ENCODE peak calls at places on chromosomes 12 and 14, in six cellular contexts. One of them, this sample, is unnamed.

GRCh38 chr12:50542448-50542847 is 37.7 kb downstream of the DIP2B start:
- DNase-seq in GM23338: no peak
- DNase-seq in IMR-90: peak; percentile 53
- DNase-seq in fibroblast of mammary gland: peak; percentile 39
- DNase-seq in AG04450: no peak
- DNase-seq in mucosa of descending colon: no peak
- DNase-seq in this sample: peak; percentile 58

GRCh38 chr14:77961853-77962580 is 162.1 kb downstream of the ADCK1 start:
- DNase-seq in GM23338: no peak
- DNase-seq in IMR-90: no peak
- DNase-seq in fibroblast of mammary gland: no peak
- DNase-seq in AG04450: no peak
- DNase-seq in mucosa of descending colon: no peak
- DNase-seq in this sample: no peak

GRCh38 chr12:39573971-39574370 is 45.6 kb downstream of the ABCD2 start:
- DNase-seq in GM23338: no peak
- DNase-seq in IMR-90: no peak
- DNase-seq in fibroblast of mammary gland: no peak
- DNase-seq in AG04450: no peak
- DNase-seq in mucosa of descending colon: no peak
- DNase-seq in this sample: no peak

GRCh38 chr14:68658029-68658509 is 134.8 kb downstream of the ZFP36L1 start:
- DNase-seq in GM23338: no peak
- DNase-seq in IMR-90: no peak
- DNase-seq in fibroblast of mammary gland: no peak
- DNase-seq in AG04450: no peak
- DNase-seq in mucosa of descending colon: no peak
- DNase-seq in this sample: no peak

GRCh38 chr12:117363953-117364486 is 2.6 kb upstream of the NOS1 start:
- DNase-seq in GM23338: peak; percentile 65
- DNase-seq in IMR-90: no peak
- DNase-seq in fibroblast of mammary gland: no peak
- DNase-seq in AG04450: no peak
- DNase-seq in mucosa of descending colon: no peak
- DNase-seq in this sample: no peak

GRCh38 chr14:74577247-74577947 is 34.6 kb downstream of the LTBP2 start:
- DNase-seq in GM23338: no peak
- DNase-seq in IMR-90: peak; percentile 33
- DNase-seq in fibroblast of mammary gland: peak; percentile 74
- DNase-seq in AG04450: no peak
- DNase-seq in mucosa of descending colon: no peak
- DNase-seq in this sample: peak; percentile 53

GRCh38 chr14:54890794-54891193 is 11.8 kb downstream of the GCH1 start:
- DNase-seq in GM23338: no peak
- DNase-seq in IMR-90: no peak
- DNase-seq in fibroblast of mammary gland: no peak
- DNase-seq in AG04450: no peak
- DNase-seq in mucosa of descending colon: no peak
- DNase-seq in this sample: no peak

GRCh38 chr12:103924761-103925641 is 5.2 kb upstream of the HSP90B1 start:
- DNase-seq in GM23338: no peak
- DNase-seq in IMR-90: peak; percentile 88
- DNase-seq in fibroblast of mammary gland: peak; percentile 87
- DNase-seq in AG04450: peak; percentile 49
- DNase-seq in mucosa of descending colon: no peak
- DNase-seq in this sample: peak; percentile 72

GRCh38 chr14:94117856-94118255 is 7.3 kb downstream of the IFI27 start:
- DNase-seq in GM23338: no peak
- DNase-seq in IMR-90: no peak
- DNase-seq in fibroblast of mammary gland: no peak
- DNase-seq in AG04450: no peak
- DNase-seq in mucosa of descending colon: no peak
- DNase-seq in this sample: no peak

GRCh38 chr12:25926536-25926935 is 31.9 kb upstream of the RASSF8 start:
- DNase-seq in GM23338: no peak
- DNase-seq in IMR-90: no peak
- DNase-seq in fibroblast of mammary gland: peak; percentile 12
- DNase-seq in AG04450: no peak
- DNase-seq in mucosa of descending colon: no peak
- DNase-seq in this sample: no peak

GRCh38 chr12:124762791-124763593 is 100.7 kb downstream of the SCARB1 start:
- DNase-seq in GM23338: no peak
- DNase-seq in IMR-90: no peak
- DNase-seq in fibroblast of mammary gland: no peak
- DNase-seq in AG04450: no peak
- DNase-seq in mucosa of descending colon: no peak
- DNase-seq in this sample: peak; percentile 50

GRCh38 chr12:48927261-48927660 is 2.0 kb upstream of the FKBP11 start:
- DNase-seq in GM23338: no peak
- DNase-seq in IMR-90: peak; percentile 96
- DNase-seq in fibroblast of mammary gland: peak; percentile 18
- DNase-seq in AG04450: peak; percentile 84
- DNase-seq in mucosa of descending colon: no peak
- DNase-seq in this sample: peak; percentile 16

GRCh38 chr14:104827173-104828055 is 26.5 kb downstream of the ZBTB42 start:
- DNase-seq in GM23338: peak; percentile 95
- DNase-seq in IMR-90: peak; percentile 32
- DNase-seq in fibroblast of mammary gland: peak; percentile 26
- DNase-seq in AG04450: no peak
- DNase-seq in mucosa of descending colon: peak; percentile 69
- DNase-seq in this sample: peak; percentile 41
- H3K4me3 ChIP-seq in GM23338: peak overlapping the region; percentile 73
- H3K4me3 ChIP-seq in IMR-90: peak overlapping the region; percentile 54
- H3K4me3 ChIP-seq in fibroblast of mammary gland: peak overlapping the region; percentile 35
- H3K4me3 ChIP-seq in AG04450: peak overlapping the region; percentile 63
- H3K4me3 ChIP-seq in mucosa of descending colon: no peak overlapping the region
- H3K4me3 ChIP-seq in this sample: peak overlapping the region; percentile 51

GRCh38 chr14:65344011-65344410 is 68.5 kb upstream of the FUT8 start:
- DNase-seq in GM23338: no peak
- DNase-seq in IMR-90: no peak
- DNase-seq in fibroblast of mammary gland: no peak
- DNase-seq in AG04450: no peak
- DNase-seq in mucosa of descending colon: no peak
- DNase-seq in this sample: no peak

GRCh38 chr14:65346895-65347294 is 65.6 kb upstream of the FUT8 start:
- DNase-seq in GM23338: no peak
- DNase-seq in IMR-90: no peak
- DNase-seq in fibroblast of mammary gland: peak; percentile 32
- DNase-seq in AG04450: no peak
- DNase-seq in mucosa of descending colon: no peak
- DNase-seq in this sample: no peak

GRCh38 chr14:65348137-65348536 is 64.4 kb upstream of the FUT8 start:
- DNase-seq in GM23338: no peak
- DNase-seq in IMR-90: no peak
- DNase-seq in fibroblast of mammary gland: peak; percentile 42
- DNase-seq in AG04450: no peak
- DNase-seq in mucosa of descending colon: no peak
- DNase-seq in this sample: no peak

GRCh38 chr14:65349100-65349499 is 63.4 kb upstream of the FUT8 start:
- DNase-seq in GM23338: no peak
- DNase-seq in IMR-90: no peak
- DNase-seq in fibroblast of mammary gland: peak; percentile 59
- DNase-seq in AG04450: no peak
- DNase-seq in mucosa of descending colon: no peak
- DNase-seq in this sample: peak; percentile 22

DNA sequence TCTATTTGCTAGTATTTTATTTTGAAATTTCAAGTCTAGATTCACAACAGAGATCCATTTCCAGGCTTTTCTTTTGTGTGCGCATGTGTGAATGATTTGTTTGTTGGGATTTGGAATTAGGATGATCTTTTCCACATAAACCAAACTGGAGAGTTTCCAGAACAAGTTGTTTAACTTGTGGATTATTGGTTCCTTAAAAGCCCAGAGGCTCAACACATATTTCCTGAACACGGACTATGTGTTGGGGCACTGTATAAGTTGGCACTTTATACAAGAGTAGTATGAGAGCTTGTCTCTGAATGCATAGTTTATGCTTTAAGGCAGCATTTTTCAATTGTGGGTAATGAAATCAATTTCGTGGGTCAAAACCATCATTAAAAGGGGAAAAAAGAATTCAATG is 67.3 kb upstream of the FUT8 start:
- DNase-seq in GM23338: no peak
- DNase-seq in IMR-90: no peak
- DNase-seq in fibroblast of mammary gland: no peak
- DNase-seq in AG04450: no peak
- DNase-seq in mucosa of descending colon: no peak
- DNase-seq in this sample: no peak
- TF ChIP-seq CTCF in GM23338: no peak
- TF ChIP-seq CTCF in IMR-90: no peak
- TF ChIP-seq CTCF in fibroblast of mammary gland: no peak
- TF ChIP-seq CTCF in AG04450: no peak
- TF ChIP-seq CTCF in mucosa of descending colon: no peak
- TF ChIP-seq CTCF in this sample: no peak

GRCh38 chr12:6374781-6375150 is 597 bp downstream of the SCNN1A start:
- DNase-seq in GM23338: no peak
- DNase-seq in IMR-90: no peak
- DNase-seq in fibroblast of mammary gland: no peak
- DNase-seq in AG04450: no peak
- DNase-seq in mucosa of descending colon: peak; percentile 60
- DNase-seq in this sample: no peak
- H3K4me3 ChIP-seq in GM23338: peak overlapping the region; percentile 67
- H3K4me3 ChIP-seq in IMR-90: no peak overlapping the region
- H3K4me3 ChIP-seq in fibroblast of mammary gland: no peak overlapping the region
- H3K4me3 ChIP-seq in AG04450: no peak overlapping the region
- H3K4me3 ChIP-seq in mucosa of descending colon: peak overlapping the region; percentile 27
- H3K4me3 ChIP-seq in this sample: no peak overlapping the region

DNA sequence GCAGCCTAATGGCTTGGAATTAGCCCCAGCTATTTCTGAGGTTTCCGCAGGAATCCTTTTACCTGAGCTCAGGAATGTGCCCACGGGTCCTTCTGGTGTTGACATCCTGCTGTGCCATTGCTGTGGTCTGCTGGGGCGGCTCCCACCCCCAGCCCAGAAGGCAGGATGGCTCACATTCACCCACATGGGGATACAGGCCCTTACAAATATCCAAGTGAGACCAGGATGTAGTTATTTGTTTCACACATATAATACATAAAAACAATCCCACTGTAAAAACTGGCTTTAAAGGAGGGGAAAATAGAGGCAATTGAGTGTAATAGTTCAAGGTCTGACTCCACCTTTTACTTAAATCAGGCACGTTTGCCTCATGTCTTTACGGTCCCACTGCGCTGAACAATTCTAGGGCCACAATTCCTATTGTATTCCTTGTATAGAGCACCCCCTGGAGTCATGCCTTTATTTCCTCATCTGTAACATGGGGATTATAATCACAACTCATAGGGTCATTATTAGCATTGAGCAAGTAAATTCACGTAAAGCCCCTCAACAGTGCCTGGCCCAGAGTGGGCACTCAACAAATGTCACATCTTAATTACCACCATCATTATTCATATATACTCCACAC is 57.2 kb upstream of the FICD start:
- DNase-seq in GM23338: peak; percentile 55
- DNase-seq in IMR-90: no peak
- DNase-seq in fibroblast of mammary gland: peak; percentile 8
- DNase-seq in AG04450: no peak
- DNase-seq in mucosa of descending colon: no peak
- DNase-seq in this sample: no peak
- TF ChIP-seq CTCF in GM23338: peak; percentile 23
- TF ChIP-seq CTCF in IMR-90: no peak
- TF ChIP-seq CTCF in fibroblast of mammary gland: peak; percentile 19
- TF ChIP-seq CTCF in AG04450: no peak
- TF ChIP-seq CTCF in mucosa of descending colon: no peak
- TF ChIP-seq CTCF in this sample: no peak

GRCh38 chr12:93137656-93138612 is 208.8 kb upstream of the EEA1 start:
- DNase-seq in GM23338: no peak
- DNase-seq in IMR-90: peak; percentile 90
- DNase-seq in fibroblast of mammary gland: peak; percentile 96
- DNase-seq in AG04450: no peak
- DNase-seq in mucosa of descending colon: no peak
- DNase-seq in this sample: peak; percentile 90
- H3K4me3 ChIP-seq in GM23338: no peak overlapping the region
- H3K4me3 ChIP-seq in IMR-90: no peak overlapping the region
- H3K4me3 ChIP-seq in fibroblast of mammary gland: no peak overlapping the region
- H3K4me3 ChIP-seq in AG04450: no peak overlapping the region
- H3K4me3 ChIP-seq in mucosa of descending colon: no peak overlapping the region
- H3K4me3 ChIP-seq in this sample: no peak overlapping the region

This sample was measured in cardiac fibroblast.